ENCODE peak calls at places on chromosomes 11 and 22, in ten cellular contexts. Q, L, S, Y, I, U, H, D, T and J are unnamed samples.

GRCh38 chr11:81887671-81888070 is 846.0 kb downstream of the FAM181B start:
- DNase-seq in Y (no peak), U (no peak), L (no peak), I (no peak), T (no peak), D (no peak), Q (no peak), H (no peak), S (no peak), J (no peak)

GRCh38 chr11:94018721-94019120 is 2.4 kb upstream of the HEPHL1 start:
- DNase-seq in T (no peak), I (no peak), S (no peak), Q (peak; percentile 55), H (no peak), U (no peak), L (no peak), D (no peak), Y (no peak), J (no peak)

GRCh38 chr11:77668760-77669159 is 31.2 kb upstream of the CLNS1A start:
- DNase-seq in Q (peak; percentile 49), H (no peak), L (no peak), U (no peak), D (no peak), T (no peak), I (no peak), Y (no peak), S (peak; percentile 62), J (no peak)

GRCh38 chr11:35905901-35906661 is 37.8 kb upstream of the LDLRAD3 start:
- DNase-seq in D (no peak), U (no peak), Y (no peak), H (no peak), S (peak; percentile 4), L (no peak), Q (no peak), I (no peak), T (no peak), J (peak; percentile 24)

GRCh38 chr11:12995211-12995610 is 13.9 kb upstream of the RASSF10 start:
- DNase-seq in H (no peak), D (no peak), L (no peak), Q (peak; percentile 78), T (no peak), I (peak; percentile 16), Y (no peak), S (no peak), U (peak; percentile 13), J (no peak)

GRCh38 chr22:22047266-22047665 is 64.7 kb upstream of the TOP3B start:
- DNase-seq in H (no peak), Q (no peak), Y (peak; percentile 64), D (no peak), U (no peak), L (no peak), I (no peak), S (no peak), T (no peak), J (no peak)

GRCh38 chr11:111522426-111522825 is 7.8 kb downstream of the HOATZ start:
- DNase-seq in H (no peak), Y (no peak), S (no peak), L (no peak), I (no peak), T (no peak), U (no peak), Q (peak; percentile 77), D (no peak), J (no peak)

GRCh38 chr11:66625752-66626149 is 9.3 kb downstream of the RBM14 start:
- DNase-seq in H (no peak), D (no peak), Y (no peak), U (no peak), S (no peak), I (no peak), T (no peak), Q (no peak), L (no peak), J (no peak)

GRCh38 chr11:18172686-18173085 is at the start of gene MRGPRX4:
- DNase-seq in U (no peak), T (no peak), H (no peak), Y (no peak), L (no peak), D (no peak), Q (no peak), I (no peak), S (no peak), J (no peak)

GRCh38 chr11:18173225-18173866 is 709 bp downstream of the MRGPRX4 start:
- DNase-seq in T (no peak), H (no peak), U (no peak), D (no peak), I (no peak), L (no peak), S (no peak), Y (no peak), Q (no peak), J (no peak)

GRCh38 chr11:18168372-18168771 is 4.3 kb upstream of the MRGPRX4 start:
- DNase-seq in L (no peak), U (no peak), Q (no peak), I (no peak), D (no peak), S (no peak), T (no peak), Y (no peak), H (no peak), J (no peak)

DNA sequence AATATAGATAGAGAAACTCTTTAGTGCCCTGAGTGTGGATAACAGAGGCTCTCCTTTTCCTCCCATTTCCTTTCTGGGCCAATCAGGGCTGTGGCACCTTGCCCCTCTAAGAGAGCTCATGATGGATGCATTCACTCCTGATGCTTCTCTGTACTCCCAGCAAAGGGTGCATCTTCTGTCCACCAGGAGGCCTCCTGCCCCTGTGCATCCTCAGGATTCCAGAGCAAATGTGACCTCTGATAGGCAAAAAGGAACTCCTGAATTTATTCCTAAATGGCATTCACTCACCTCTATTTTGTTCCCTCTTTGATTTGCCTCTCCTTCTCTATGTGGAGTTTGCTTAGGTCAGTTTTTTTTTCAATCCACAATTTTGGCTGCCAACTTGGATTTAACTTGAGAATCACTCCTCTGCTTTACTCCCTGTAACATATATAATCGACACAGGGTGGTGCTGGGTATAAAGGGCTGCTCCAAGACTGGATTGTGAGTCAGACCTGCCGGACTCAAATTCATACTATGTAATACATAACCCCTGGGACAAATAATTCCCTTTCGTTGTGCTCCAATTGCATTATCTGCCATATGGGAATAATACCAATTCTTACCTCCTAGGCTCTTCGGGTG is 1.1 kb upstream of the MRGPRX4 start:
- DNase-seq in U (no peak), Q (no peak), L (peak; percentile 45), I (no peak), H (peak; percentile 59), S (no peak), D (peak; percentile 52), Y (peak; percentile 56), T (no peak), J (no peak)
- TF ChIP-seq CTCF in U (no peak), Q (no peak), L (peak; percentile 88), I (no peak), H (peak; percentile 65), S (peak; percentile 32), D (peak; percentile 60), Y (peak; percentile 79), T (no peak), J (peak; percentile 29)

DNA sequence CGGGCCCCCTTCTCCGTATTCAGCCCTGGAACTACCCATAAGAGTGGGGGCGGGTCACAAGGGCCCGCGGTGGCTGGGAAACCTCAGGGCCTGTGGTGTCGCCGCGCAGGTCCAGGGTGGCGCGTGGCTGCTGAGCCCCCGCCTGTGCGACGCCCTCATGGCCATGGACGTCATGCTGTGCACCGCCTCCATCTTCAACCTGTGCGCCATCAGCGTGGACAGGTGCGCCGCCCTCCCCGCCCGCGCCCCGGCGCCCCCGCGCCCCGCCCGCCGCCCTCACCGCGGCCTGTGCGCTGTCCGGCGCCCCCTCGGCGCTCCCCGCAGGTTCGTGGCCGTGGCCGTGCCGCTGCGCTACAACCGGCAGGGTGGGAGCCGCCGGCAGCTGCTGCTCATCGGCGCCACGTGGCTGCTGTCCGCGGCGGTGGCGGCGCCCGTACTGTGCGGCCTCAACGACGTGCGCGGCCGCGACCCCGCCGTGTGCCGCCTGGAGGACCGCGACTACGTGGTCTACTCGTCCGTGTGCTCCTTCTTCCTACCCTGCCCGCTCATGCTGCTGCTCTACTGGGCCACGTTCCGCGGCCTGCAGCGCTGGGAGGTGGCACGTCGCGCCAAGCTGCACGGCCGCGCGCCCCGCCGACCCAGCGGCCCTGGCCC is 2.4 kb downstream of the DRD4 start:
- DNase-seq in Q (no peak), T (no peak), Y (no peak), H (no peak), U (no peak), L (no peak), I (no peak), D (peak; percentile 38), S (no peak), J (no peak)
- H3K4me1 ChIP-seq in Q (peaks cover 11% of the 10 kb centered on the region), T (peaks cover 30% of the 10 kb centered on the region), Y (peaks cover 9% of the 10 kb centered on the region), H (peaks cover 25% of the 10 kb centered on the region), U (peaks cover 9% of the 10 kb centered on the region), L (no peaks in the 10 kb centered on the region), I (peaks cover 6% of the 10 kb centered on the region), D (peaks cover 22% of the 10 kb centered on the region), S (peaks cover 10% of the 10 kb centered on the region), J (peaks cover 4% of the 10 kb centered on the region)

DNA sequence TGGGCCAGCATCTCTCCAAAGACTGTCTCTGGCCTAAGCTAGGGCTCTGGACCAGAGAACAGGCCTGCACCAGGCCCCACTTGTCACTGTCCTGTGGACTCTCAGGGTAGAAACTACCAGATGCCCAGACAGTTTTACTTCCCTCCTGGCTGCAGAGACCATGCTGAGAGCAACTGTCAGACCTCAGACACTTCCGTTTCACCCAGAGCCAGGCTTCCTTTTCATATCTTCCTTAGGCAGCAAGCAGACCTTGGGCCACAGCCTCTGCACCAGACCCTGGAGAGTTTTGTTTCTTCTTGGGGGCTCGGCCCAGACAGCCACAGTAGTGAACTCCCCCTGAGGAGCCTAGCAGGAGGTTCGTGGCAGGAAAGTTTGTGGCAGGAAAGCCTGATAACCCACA is 12.1 kb upstream of the FCHSD2 start:
- DNase-seq in D (no peak), U (no peak), S (no peak), Y (peak; percentile 96), H (no peak), I (peak; percentile 46), T (no peak), Q (no peak), L (no peak), J (no peak)
- H3K27ac ChIP-seq in D (no peak overlapping the region), U (peak overlapping the region; percentile 19), S (no peak overlapping the region), Y (peak overlapping the region; percentile 98), H (peak overlapping the region; percentile 79), I (no peak overlapping the region), T (no peak overlapping the region), Q (no peak overlapping the region), L (no peak overlapping the region), J (no peak overlapping the region)

GRCh38 chr22:50360578-50360977 is 17.5 kb downstream of the PPP6R2 start:
- DNase-seq in S (no peak), T (no peak), U (no peak), D (no peak), Y (no peak), H (no peak), I (no peak), L (no peak), Q (no peak), J (no peak)

GRCh38 chr22:50357756-50358155 is 14.6 kb downstream of the PPP6R2 start:
- DNase-seq in T (no peak), S (no peak), L (no peak), Y (no peak), H (no peak), I (no peak), D (no peak), Q (no peak), U (no peak), J (no peak)

GRCh38 chr22:50361222-50361621 is 18.1 kb downstream of the PPP6R2 start:
- DNase-seq in Y (no peak), T (no peak), H (no peak), D (no peak), L (no peak), I (no peak), S (no peak), U (no peak), Q (no peak), J (no peak)

GRCh38 chr22:50357222-50357621 is 14.1 kb downstream of the PPP6R2 start:
- DNase-seq in D (no peak), S (no peak), I (no peak), Q (no peak), H (no peak), Y (no peak), U (no peak), L (no peak), T (no peak), J (no peak)

DNA sequence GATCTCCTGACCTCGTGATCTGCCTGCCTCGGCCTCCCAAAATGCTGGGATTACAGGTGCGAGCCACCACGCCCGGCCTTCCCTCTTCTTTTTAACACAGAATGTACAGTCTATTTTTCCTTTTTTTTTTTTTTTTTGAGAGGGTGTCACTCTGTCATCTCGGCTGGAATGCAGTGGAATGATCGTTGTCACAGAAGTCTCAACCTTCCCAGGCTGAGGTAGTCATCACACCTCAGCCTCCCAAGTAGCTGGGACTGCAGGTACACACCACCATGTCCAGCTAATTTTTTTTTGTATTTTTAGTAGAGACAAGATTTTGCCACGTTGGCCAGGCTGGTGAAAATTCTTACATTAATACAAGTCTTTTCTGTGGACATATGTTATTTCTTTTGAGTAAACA is 13.1 kb downstream of the PPP6R2 start:
- DNase-seq in U (no peak), S (no peak), H (no peak), L (no peak), T (no peak), Y (no peak), Q (no peak), D (no peak), I (no peak), J (no peak)
- TF ChIP-seq CTCF in U (no peak), S (no peak), H (no peak), L (no peak), T (no peak), Y (no peak), Q (no peak), D (no peak), I (no peak), J (no peak)